ENCODE peak calls at places on chromosomes 11 and 22, in five cellular contexts. M is GM12891, D is GM12892, W is Peyer's patch, Q is stomach. E is an unnamed sample.

GRCh38 chr22:39515266-39516050 is 4.9 kb upstream of the ATF4 start:
- DNase-seq in M (no peak), Q (no peak), W (no peak), D (no peak), E (no peak)

GRCh38 chr11:109527496-109527895 is 105.5 kb downstream of the C11orf87 start:
- DNase-seq in Q (no peak), D (no peak), W (no peak), M (no peak), E (no peak)

GRCh38 chr11:103587951-103588788 is 448.3 kb upstream of the DDI1 start:
- DNase-seq in W (no peak), Q (no peak), M (no peak), D (no peak), E (no peak)

GRCh38 chr11:10642298-10642697 is 51.3 kb downstream of the IRAG1 start:
- DNase-seq in M (no peak), D (no peak), Q (no peak), W (no peak), E (no peak)

GRCh38 chr11:44592125-44592643 is 26.7 kb downstream of the CD82 start:
- DNase-seq in W (no peak), M (no peak), Q (no peak), D (no peak), E (no peak)

GRCh38 chr11:73331138-73331916 is 23.3 kb downstream of the ARHGEF17 start:
- DNase-seq in Q (no peak), D (no peak), W (no peak), M (no peak), E (no peak)

GRCh38 chr11:130905512-130905911 is 10.8 kb downstream of the SNX19 start:
- DNase-seq in Q (no peak), D (no peak), W (no peak), M (no peak), E (no peak)

GRCh38 chr11:69385466-69385820 is 91.5 kb downstream of the MYEOV start:
- DNase-seq in M (no peak), W (no peak), D (peak), Q (peak), E (peak)

GRCh38 chr22:34881453-34881852 is 184.5 kb upstream of the ISX start:
- DNase-seq in W (no peak), M (no peak), Q (no peak), D (no peak), E (no peak)

GRCh38 chr11:2833051-2833937 is 52.3 kb downstream of the CDKN1C start:
- DNase-seq in W (no peak), Q (no peak), M (no peak), D (no peak), E (no peak)

GRCh38 chr22:44665115-44665514 is 36.9 kb upstream of the PRR5 start:
- DNase-seq in D (no peak), M (no peak), Q (no peak), W (no peak), E (no peak)

GRCh38 chr11:119363081-119363861 is 16.8 kb upstream of the MFRP start:
- DNase-seq in D (no peak), M (no peak), Q (no peak), W (peak), E (no peak)

GRCh38 chr11:45801723-45802315 is 3.1 kb upstream of the SLC35C1 start:
- DNase-seq in W (no peak), Q (peak), D (no peak), M (no peak), E (no peak)

GRCh38 chr11:13215157-13215556 is 62.4 kb upstream of the BMAL1 start:
- DNase-seq in W (no peak), M (no peak), D (no peak), Q (no peak), E (no peak)

GRCh38 chr11:1881442-1882264 is 10.0 kb downstream of the PRR33 start:
- DNase-seq in Q (no peak), D (peak), M (peak), W (no peak), E (no peak)

GRCh38 chr11:34972892-34973291 is 56.5 kb downstream of the PDHX start:
- DNase-seq in D (no peak), M (no peak), W (no peak), Q (no peak), E (no peak)

GRCh38 chr11:43434893-43435292 is 76.2 kb downstream of the TTC17 start:
- DNase-seq in D (no peak), W (no peak), M (no peak), Q (no peak), E (no peak)
- TF ChIP-seq POLR2A in D (no peak), W (no peak), M (no peak), Q (no peak), E (no peak)

GRCh38 chr11:210122-210802 is 2.8 kb downstream of the RIC8A start:
- DNase-seq in M (no peak), W (no peak), D (no peak), Q (peak), E (peak)

GRCh38 chr11:210803-211180 is 3.3 kb downstream of the RIC8A start:
- DNase-seq in W (no peak), M (no peak), D (no peak), Q (peak), E (no peak)

GRCh38 chr11:208917-209260 is 1.4 kb downstream of the RIC8A start:
- DNase-seq in D (no peak), Q (no peak), M (no peak), W (no peak), E (peak)

GRCh38 chr11:208177-208916 is 839 bp downstream of the RIC8A start:
- DNase-seq in D (peak), Q (peak), W (peak), M (peak), E (peak)

GRCh38 chr11:209275-210121 is 2.0 kb downstream of the RIC8A start:
- DNase-seq in M (no peak), Q (peak), W (no peak), D (no peak), E (peak)
- TF ChIP-seq POLR2A in M (no peak), Q (no peak), W (no peak), D (no peak), E (no peak)

GRCh38 chr11:64304316-64305072 is 830 bp upstream of the ESRRA start:
- DNase-seq in Q (peak), W (peak), D (peak), M (peak), E (peak)
- TF ChIP-seq POLR2A in Q (no peak), W (peak), D (peak), M (no peak), E (no peak)

DNA sequence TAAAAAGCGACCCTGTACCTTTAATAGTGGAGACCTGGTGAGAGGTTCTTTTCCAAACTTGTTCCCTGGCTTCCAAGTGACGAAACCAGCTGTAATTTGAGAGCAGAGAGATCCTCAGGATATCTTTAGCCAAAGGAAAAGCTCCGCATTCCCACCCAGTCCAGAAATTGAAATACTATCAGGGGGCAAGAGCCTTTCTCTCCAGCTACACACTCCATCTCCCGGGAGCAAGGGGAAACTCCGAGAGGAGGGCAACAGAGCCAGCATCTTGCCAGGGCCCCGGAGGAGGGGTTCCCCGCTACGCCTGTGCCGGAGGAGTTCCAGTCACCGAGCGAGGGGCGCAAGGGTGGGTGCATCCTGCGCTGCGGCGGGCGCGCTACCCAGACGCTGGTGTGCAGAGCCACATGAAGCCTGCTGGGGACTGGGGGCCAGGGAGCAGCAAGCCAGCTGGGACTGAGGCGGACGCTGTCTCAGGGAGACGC is at the start of gene FIBIN:
- DNase-seq in M (no peak), W (peak), Q (no peak), D (no peak), E (peak)
- TF ChIP-seq POLR2A in M (no peak), W (no peak), Q (no peak), D (no peak), E (no peak)

DNA sequence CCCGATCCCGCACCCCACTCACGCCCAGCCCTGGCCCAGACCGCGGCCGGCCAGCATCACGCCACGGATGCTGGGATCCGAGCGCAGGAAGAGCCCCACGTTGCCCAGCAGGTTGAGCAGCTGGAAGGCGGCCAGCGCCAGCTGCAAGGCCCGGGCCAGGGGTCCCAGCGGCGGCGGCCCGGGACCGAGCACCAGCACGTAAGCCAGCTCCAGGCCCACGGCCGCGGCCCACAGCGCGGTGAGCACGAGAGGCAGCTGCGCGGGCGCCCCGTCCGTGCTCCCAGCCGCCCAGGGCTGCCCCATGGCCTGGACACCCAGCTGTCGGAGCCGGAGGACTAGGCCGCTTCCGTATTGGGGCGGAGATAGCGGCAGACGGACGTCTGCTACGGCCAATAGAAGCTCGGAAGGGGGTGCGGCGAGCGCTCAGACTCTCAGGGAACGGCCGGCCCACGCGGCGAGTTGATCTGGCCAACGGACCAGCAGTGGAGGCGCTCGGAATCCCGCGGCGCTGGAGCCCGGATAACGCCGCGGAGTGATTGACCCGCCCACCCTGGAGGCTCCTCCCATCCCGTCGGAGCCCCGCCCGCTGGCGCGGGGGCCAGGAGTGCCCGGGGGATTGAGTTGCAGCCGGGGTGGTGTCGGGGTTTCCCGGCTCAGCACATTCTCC is at the start of gene ZDHHC24:
- DNase-seq in W (peak), D (peak), M (peak), Q (peak), E (peak)
- TF ChIP-seq POLR2A in W (peak), D (peak), M (peak), Q (no peak), E (no peak)

DNA sequence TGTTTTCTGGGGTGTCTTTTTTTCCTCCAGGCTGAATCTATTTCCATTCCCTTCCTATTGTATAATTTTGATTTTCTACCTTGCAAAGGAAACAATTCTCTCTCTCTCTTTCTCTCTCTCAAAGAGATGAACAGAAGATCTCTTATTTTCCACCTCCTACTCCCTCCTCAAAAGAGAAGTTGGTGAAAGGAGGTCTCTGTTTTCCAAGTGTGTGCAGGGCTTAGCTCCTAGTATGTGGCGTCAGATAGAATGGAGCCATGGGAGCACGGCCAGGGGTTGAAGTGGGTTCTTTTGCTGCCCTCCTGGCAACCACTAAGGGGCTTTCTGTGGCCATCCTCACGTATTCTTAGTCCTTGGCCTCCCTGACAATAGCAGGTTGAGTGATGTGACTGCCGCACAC is 480 bp downstream of the TRIM34 start:
- DNase-seq in Q (no peak), M (no peak), W (no peak), D (no peak), E (peak)
- TF ChIP-seq POLR2A in Q (no peak), M (no peak), W (no peak), D (no peak), E (no peak)

DNA sequence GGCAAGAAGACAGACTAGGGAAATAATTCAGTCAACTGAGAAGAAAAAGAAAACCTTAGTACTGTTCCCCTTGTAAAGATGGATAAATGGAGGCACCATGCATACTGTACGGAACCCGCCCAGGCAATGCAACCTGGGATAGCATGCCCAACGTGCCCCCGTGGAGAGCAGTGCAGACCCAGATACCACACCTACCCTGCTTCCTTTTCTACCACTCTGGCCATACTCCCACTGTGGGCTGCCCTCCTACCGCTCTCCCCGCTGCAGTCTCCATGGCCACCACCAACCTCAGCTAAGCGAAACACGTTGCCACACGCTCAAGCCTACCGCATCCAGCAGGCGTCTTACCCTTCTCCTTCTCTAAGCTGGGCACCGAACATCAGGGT is 117.4 kb upstream of the SERPIND1 start:
- DNase-seq in Q (no peak), D (no peak), M (no peak), W (no peak), E (no peak)
- TF ChIP-seq POLR2A in Q (no peak), D (no peak), M (no peak), W (no peak), E (peak)

GRCh38 chr22:19959587-19960490 is 18.2 kb upstream of the TXNRD2 start:
- DNase-seq in M (no peak), Q (no peak), W (no peak), D (peak), E (no peak)

GRCh38 chr22:19962246-19962908 is 20.8 kb upstream of the TXNRD2 start:
- DNase-seq in D (peak), M (peak), Q (peak), W (peak), E (peak)

GRCh38 chr22:19961868-19962245 is 20.2 kb upstream of the TXNRD2 start:
- DNase-seq in W (no peak), Q (no peak), M (no peak), D (no peak), E (no peak)

GRCh38 chr22:19960491-19961200 is 19.0 kb upstream of the TXNRD2 start:
- DNase-seq in Q (no peak), W (no peak), M (no peak), D (no peak), E (no peak)

GRCh38 chr22:19961201-19961580 is 19.6 kb upstream of the TXNRD2 start:
- DNase-seq in W (no peak), Q (no peak), D (no peak), M (no peak), E (no peak)
- TF ChIP-seq POLR2A in W (no peak), Q (no peak), D (no peak), M (no peak), E (no peak)

E was measured in testis.